ENCODE peak calls at places on chromosome X, in four cellular contexts. A is right lobe of liver, P is GM12878, V is PC-9. L is an unnamed sample.

GRCh38 chrX:71106427-71106826 is at the start of gene CXorf65:
- DNase-seq in A (no peak), P (no peak), V (no peak), L (no peak)

GRCh38 chrX:71625471-71625870 is 7.2 kb upstream of the CXCR3 start:
- DNase-seq in A (no peak), P (no peak), V (no peak), L (no peak)

GRCh38 chrX:1483843-1484637 is 31.3 kb upstream of the ASMTL start:
- DNase-seq in A (no peak), P (peak; percentile 88), V (no peak), L (no peak)

GRCh38 chrX:74085642-74086236 is 218.2 kb upstream of the ZCCHC13 start:
- DNase-seq in A (no peak), P (no peak), V (no peak), L (no peak)

GRCh38 chrX:126272795-126273497 is 106.9 kb upstream of the DCAF12L2 start:
- DNase-seq in A (no peak), P (no peak), V (no peak), L (no peak)

GRCh38 chrX:2500681-2501151 is at the start of the genes DHRSX and ZBED1:
- DNase-seq in A (peak; percentile 71), P (no peak), V (no peak), L (no peak)

GRCh38 chrX:110402091-110402854 is 43.6 kb downstream of the RTL9 start:
- DNase-seq in A (no peak), P (no peak), V (peak; percentile 86), L (peak; percentile 88)

GRCh38 chrX:136759968-136760367 is 20.8 kb downstream of the ARHGEF6 start:
- DNase-seq in A (no peak), P (peak; percentile 28), V (no peak), L (no peak)

GRCh38 chrX:150362599-150363481 is at the start of gene MAMLD1:
- DNase-seq in A (peak; percentile 80), P (no peak), V (peak; percentile 78), L (peak; percentile 51)

GRCh38 chrX:3160771-3161170 is 119.5 kb downstream of the ARSF start:
- DNase-seq in A (no peak), P (no peak), V (no peak), L (no peak)

GRCh38 chrX:427812-428725 is 41.4 kb upstream of the PPP2R3B start:
- DNase-seq in A (no peak), P (no peak), V (no peak), L (no peak)

GRCh38 chrX:117510453-117510852 is 606.2 kb downstream of the KLHL13 start:
- DNase-seq in A (no peak), P (no peak), V (no peak), L (no peak)
- TF ChIP-seq CTCF in A (peak; percentile 20), P (no peak), V (peak; percentile 50), L (no peak)

GRCh38 chrX:12972867-12973560 is 1.9 kb upstream of the TMSB4X start:
- DNase-seq in A (no peak), P (no peak), V (no peak), L (no peak)
- H3K27ac ChIP-seq in A (peak overlapping the region; percentile 80), P (peak overlapping the region; percentile 82), V (peak overlapping the region; percentile 99), L (no peak overlapping the region)

GRCh38 chrX:68824152-68824433 is 4.7 kb upstream of the EFNB1 start:
- DNase-seq in A (no peak), P (no peak), V (no peak), L (no peak)
- H3K27me3 ChIP-seq in A (peaks cover 8% of the 10 kb centered on the region), P (no peaks in the 10 kb centered on the region), V (no peaks in the 10 kb centered on the region), L (no peaks in the 10 kb centered on the region)

DNA sequence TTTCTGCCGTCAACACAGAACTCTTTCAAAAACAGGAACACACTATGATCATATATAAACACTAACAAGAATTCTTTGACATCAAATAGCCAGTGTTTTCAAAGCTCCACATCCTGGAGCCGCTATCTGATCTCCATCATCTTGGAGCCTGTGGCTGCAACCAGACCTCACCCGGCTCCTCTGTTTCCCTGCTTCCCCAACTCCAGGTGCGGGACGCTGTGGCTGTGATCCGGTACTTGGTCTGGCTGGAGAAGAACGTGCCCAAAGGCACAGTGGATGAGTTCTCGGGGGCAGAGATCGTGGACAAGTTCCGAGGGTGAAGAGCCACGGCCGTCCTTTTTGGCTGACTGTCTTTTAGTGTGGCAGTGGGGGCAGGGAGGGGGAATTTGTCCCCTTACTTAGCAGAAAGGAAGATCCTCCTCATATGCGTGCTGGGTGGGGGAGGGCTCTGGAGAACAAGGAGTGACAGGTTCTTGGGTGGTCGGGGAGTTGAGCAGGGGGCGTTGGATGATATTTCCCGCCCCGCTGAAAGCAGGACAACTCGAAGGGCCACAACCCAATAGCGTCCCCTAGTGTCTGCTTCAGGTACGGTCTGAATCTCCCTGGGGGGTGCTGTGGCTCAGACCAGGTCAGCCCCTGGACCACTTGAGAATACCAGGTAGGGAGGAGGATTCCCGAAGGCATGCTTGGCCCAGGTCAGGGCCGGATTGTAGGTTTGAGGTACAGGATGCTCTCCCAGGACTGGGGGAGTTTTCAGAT is 15.7 kb downstream of the XPNPEP2 start:
- DNase-seq in A (no peak), P (no peak), V (no peak), L (no peak)
- TF ChIP-seq CTCF in A (peak; percentile 10), P (peak; percentile 31), V (peak; percentile 45), L (peak; percentile 42)